ENCODE peak calls at places on chromosome 3, in six cellular contexts. One of them, this sample, is unnamed.

GRCh38 chr3:172102123-172102882 is 62.9 kb downstream of the FNDC3B start:
- DNase-seq in MCF 10A: no peak
- DNase-seq in RWPE2: no peak
- DNase-seq in Calu3: peak; percentile 35
- DNase-seq in fibroblast of the aortic adventitia: no peak
- DNase-seq in suprapubic skin: no peak
- DNase-seq in this sample: no peak

GRCh38 chr3:116929534-116930222 is 220.1 kb downstream of the TUSC7 start:
- DNase-seq in MCF 10A: no peak
- DNase-seq in RWPE2: no peak
- DNase-seq in Calu3: no peak
- DNase-seq in fibroblast of the aortic adventitia: no peak
- DNase-seq in suprapubic skin: no peak
- DNase-seq in this sample: no peak

GRCh38 chr3:62211675-62212429 is 161.5 kb downstream of the FEZF2 start:
- DNase-seq in MCF 10A: no peak
- DNase-seq in RWPE2: no peak
- DNase-seq in Calu3: no peak
- DNase-seq in fibroblast of the aortic adventitia: no peak
- DNase-seq in suprapubic skin: no peak
- DNase-seq in this sample: no peak

GRCh38 chr3:32778389-32778788 is 39.4 kb upstream of the TRIM71 start:
- DNase-seq in MCF 10A: no peak
- DNase-seq in RWPE2: no peak
- DNase-seq in Calu3: no peak
- DNase-seq in fibroblast of the aortic adventitia: no peak
- DNase-seq in suprapubic skin: no peak
- DNase-seq in this sample: no peak

GRCh38 chr3:138673641-138674040 is 65.1 kb downstream of the FAIM start:
- DNase-seq in MCF 10A: no peak
- DNase-seq in RWPE2: no peak
- DNase-seq in Calu3: no peak
- DNase-seq in fibroblast of the aortic adventitia: peak; percentile 36
- DNase-seq in suprapubic skin: no peak
- DNase-seq in this sample: no peak

GRCh38 chr3:31721709-31722108 is 189.0 kb downstream of the STT3B start:
- DNase-seq in MCF 10A: no peak
- DNase-seq in RWPE2: no peak
- DNase-seq in Calu3: no peak
- DNase-seq in fibroblast of the aortic adventitia: no peak
- DNase-seq in suprapubic skin: no peak
- DNase-seq in this sample: no peak

GRCh38 chr3:16338124-16338523 is 73.1 kb downstream of the OXNAD1 start:
- DNase-seq in MCF 10A: no peak
- DNase-seq in RWPE2: no peak
- DNase-seq in Calu3: no peak
- DNase-seq in fibroblast of the aortic adventitia: no peak
- DNase-seq in suprapubic skin: no peak
- DNase-seq in this sample: no peak

GRCh38 chr3:22939349-22939748 is 263.8 kb upstream of the UBE2E2 start:
- DNase-seq in MCF 10A: peak; percentile 16
- DNase-seq in RWPE2: no peak
- DNase-seq in Calu3: no peak
- DNase-seq in fibroblast of the aortic adventitia: peak; percentile 30
- DNase-seq in suprapubic skin: no peak
- DNase-seq in this sample: no peak

GRCh38 chr3:72977463-72977862 is 19.1 kb upstream of the PPP4R2 start:
- DNase-seq in MCF 10A: no peak
- DNase-seq in RWPE2: no peak
- DNase-seq in Calu3: no peak
- DNase-seq in fibroblast of the aortic adventitia: no peak
- DNase-seq in suprapubic skin: no peak
- DNase-seq in this sample: no peak

GRCh38 chr3:61157414-61157813 is 93.8 kb downstream of the FHIT start:
- DNase-seq in MCF 10A: no peak
- DNase-seq in RWPE2: no peak
- DNase-seq in Calu3: no peak
- DNase-seq in fibroblast of the aortic adventitia: no peak
- DNase-seq in suprapubic skin: no peak
- DNase-seq in this sample: no peak

GRCh38 chr3:133988631-133989161 is 41.0 kb downstream of the SLCO2A1 start:
- DNase-seq in MCF 10A: no peak
- DNase-seq in RWPE2: no peak
- DNase-seq in Calu3: no peak
- DNase-seq in fibroblast of the aortic adventitia: no peak
- DNase-seq in suprapubic skin: no peak
- DNase-seq in this sample: no peak

GRCh38 chr3:144128117-144128892 is 156.7 kb downstream of the DIPK2A start:
- DNase-seq in MCF 10A: peak; percentile 9
- DNase-seq in RWPE2: no peak
- DNase-seq in Calu3: no peak
- DNase-seq in fibroblast of the aortic adventitia: no peak
- DNase-seq in suprapubic skin: no peak
- DNase-seq in this sample: no peak

GRCh38 chr3:98555025-98555379 is 23.2 kb downstream of the GPR15 start:
- DNase-seq in MCF 10A: no peak
- DNase-seq in RWPE2: no peak
- DNase-seq in Calu3: no peak
- DNase-seq in fibroblast of the aortic adventitia: no peak
- DNase-seq in suprapubic skin: no peak
- DNase-seq in this sample: no peak

GRCh38 chr3:190092250-190092649 is 28.4 kb downstream of the P3H2 start:
- DNase-seq in MCF 10A: peak; percentile 57
- DNase-seq in RWPE2: no peak
- DNase-seq in Calu3: no peak
- DNase-seq in fibroblast of the aortic adventitia: peak; percentile 73
- DNase-seq in suprapubic skin: no peak
- DNase-seq in this sample: no peak

GRCh38 chr3:99678023-99678422 is 39.6 kb downstream of the COL8A1 start:
- DNase-seq in MCF 10A: peak; percentile 77
- DNase-seq in RWPE2: no peak
- DNase-seq in Calu3: no peak
- DNase-seq in fibroblast of the aortic adventitia: peak; percentile 97
- DNase-seq in suprapubic skin: no peak
- DNase-seq in this sample: no peak

GRCh38 chr3:15055019-15055557 is 10.0 kb downstream of the MRPS25 start:
- DNase-seq in MCF 10A: no peak
- DNase-seq in RWPE2: no peak
- DNase-seq in Calu3: no peak
- DNase-seq in fibroblast of the aortic adventitia: no peak
- DNase-seq in suprapubic skin: no peak
- DNase-seq in this sample: no peak

GRCh38 chr3:13140596-13140995 is 67.4 kb upstream of the IQSEC1 start:
- DNase-seq in MCF 10A: no peak
- DNase-seq in RWPE2: no peak
- DNase-seq in Calu3: no peak
- DNase-seq in fibroblast of the aortic adventitia: no peak
- DNase-seq in suprapubic skin: peak; percentile 44
- DNase-seq in this sample: no peak

GRCh38 chr3:73765878-73766564 is 141.3 kb upstream of the PDZRN3 start:
- DNase-seq in MCF 10A: no peak
- DNase-seq in RWPE2: no peak
- DNase-seq in Calu3: no peak
- DNase-seq in fibroblast of the aortic adventitia: peak; percentile 92
- DNase-seq in suprapubic skin: no peak
- DNase-seq in this sample: no peak

GRCh38 chr3:40978442-40978841 is 220.9 kb upstream of the CTNNB1 start:
- DNase-seq in MCF 10A: no peak
- DNase-seq in RWPE2: no peak
- DNase-seq in Calu3: no peak
- DNase-seq in fibroblast of the aortic adventitia: no peak
- DNase-seq in suprapubic skin: no peak
- DNase-seq in this sample: no peak

GRCh38 chr3:111737056-111737711 is 121.9 kb upstream of the PHLDB2 start:
- DNase-seq in MCF 10A: no peak
- DNase-seq in RWPE2: no peak
- DNase-seq in Calu3: no peak
- DNase-seq in fibroblast of the aortic adventitia: peak; percentile 45
- DNase-seq in suprapubic skin: no peak
- DNase-seq in this sample: no peak

GRCh38 chr3:4656059-4656458 is 162.9 kb downstream of the ITPR1 start:
- DNase-seq in MCF 10A: peak; percentile 71
- DNase-seq in RWPE2: no peak
- DNase-seq in Calu3: peak; percentile 72
- DNase-seq in fibroblast of the aortic adventitia: peak; percentile 75
- DNase-seq in suprapubic skin: no peak
- DNase-seq in this sample: peak; percentile 71

GRCh38 chr3:71423151-71423906 is 160.2 kb downstream of the FOXP1 start:
- DNase-seq in MCF 10A: peak; percentile 99
- DNase-seq in RWPE2: peak; percentile 92
- DNase-seq in Calu3: peak; percentile 7
- DNase-seq in fibroblast of the aortic adventitia: peak; percentile 45
- DNase-seq in suprapubic skin: no peak
- DNase-seq in this sample: peak; percentile 59

GRCh38 chr3:127679534-127680145 is 6.9 kb downstream of the ABTB1 start:
- DNase-seq in MCF 10A: no peak
- DNase-seq in RWPE2: no peak
- DNase-seq in Calu3: no peak
- DNase-seq in fibroblast of the aortic adventitia: no peak
- DNase-seq in suprapubic skin: peak; percentile 50
- DNase-seq in this sample: no peak

GRCh38 chr3:141421639-141422319 is 53.5 kb downstream of the ZBTB38 start:
- DNase-seq in MCF 10A: no peak
- DNase-seq in RWPE2: no peak
- DNase-seq in Calu3: no peak
- DNase-seq in fibroblast of the aortic adventitia: peak; percentile 84
- DNase-seq in suprapubic skin: no peak
- DNase-seq in this sample: no peak

GRCh38 chr3:197297020-197297419 is 1.4 kb downstream of the DLG1 start:
- DNase-seq in MCF 10A: peak; percentile 30
- DNase-seq in RWPE2: no peak
- DNase-seq in Calu3: no peak
- DNase-seq in fibroblast of the aortic adventitia: peak; percentile 14
- DNase-seq in suprapubic skin: no peak
- DNase-seq in this sample: no peak

GRCh38 chr3:187935623-187936156 is 190.4 kb upstream of the BCL6 start:
- DNase-seq in MCF 10A: no peak
- DNase-seq in RWPE2: no peak
- DNase-seq in Calu3: no peak
- DNase-seq in fibroblast of the aortic adventitia: no peak
- DNase-seq in suprapubic skin: no peak
- DNase-seq in this sample: no peak

GRCh38 chr3:65751123-65751700 is 287.5 kb downstream of the MAGI1 start:
- DNase-seq in MCF 10A: peak; percentile 58
- DNase-seq in RWPE2: no peak
- DNase-seq in Calu3: peak; percentile 61
- DNase-seq in fibroblast of the aortic adventitia: peak; percentile 42
- DNase-seq in suprapubic skin: no peak
- DNase-seq in this sample: no peak

GRCh38 chr3:113495035-113495434 is 19.9 kb downstream of the SPICE1 start:
- DNase-seq in MCF 10A: peak; percentile 39
- DNase-seq in RWPE2: no peak
- DNase-seq in Calu3: peak; percentile 36
- DNase-seq in fibroblast of the aortic adventitia: peak; percentile 61
- DNase-seq in suprapubic skin: no peak
- DNase-seq in this sample: no peak

GRCh38 chr3:99859855-99860254 is 42.2 kb downstream of the CMSS1 start:
- DNase-seq in MCF 10A: peak; percentile 58
- DNase-seq in RWPE2: no peak
- DNase-seq in Calu3: no peak
- DNase-seq in fibroblast of the aortic adventitia: peak; percentile 96
- DNase-seq in suprapubic skin: no peak
- DNase-seq in this sample: no peak

GRCh38 chr3:191085091-191085490 is 114.0 kb upstream of the OSTN start:
- DNase-seq in MCF 10A: no peak
- DNase-seq in RWPE2: no peak
- DNase-seq in Calu3: no peak
- DNase-seq in fibroblast of the aortic adventitia: peak; percentile 51
- DNase-seq in suprapubic skin: no peak
- DNase-seq in this sample: no peak

GRCh38 chr3:104279617-104280016 is 1087.1 kb upstream of the ALCAM start:
- DNase-seq in MCF 10A: peak; percentile 41
- DNase-seq in RWPE2: no peak
- DNase-seq in Calu3: no peak
- DNase-seq in fibroblast of the aortic adventitia: peak; percentile 64
- DNase-seq in suprapubic skin: no peak
- DNase-seq in this sample: no peak

GRCh38 chr3:51004235-51004634 is 329.5 kb downstream of the DOCK3 start:
- DNase-seq in MCF 10A: no peak
- DNase-seq in RWPE2: no peak
- DNase-seq in Calu3: no peak
- DNase-seq in fibroblast of the aortic adventitia: no peak
- DNase-seq in suprapubic skin: no peak
- DNase-seq in this sample: no peak

GRCh38 chr3:16871915-16872842 is 12.6 kb upstream of the PLCL2 start:
- DNase-seq in MCF 10A: peak; percentile 36
- DNase-seq in RWPE2: no peak
- DNase-seq in Calu3: no peak
- DNase-seq in fibroblast of the aortic adventitia: no peak
- DNase-seq in suprapubic skin: no peak
- DNase-seq in this sample: no peak

GRCh38 chr3:152508705-152509104 is 240.0 kb downstream of the MBNL1 start:
- DNase-seq in MCF 10A: peak; percentile 31
- DNase-seq in RWPE2: no peak
- DNase-seq in Calu3: no peak
- DNase-seq in fibroblast of the aortic adventitia: peak; percentile 14
- DNase-seq in suprapubic skin: no peak
- DNase-seq in this sample: no peak
- TF ChIP-seq CTCF in MCF 10A: peak; percentile 35
- TF ChIP-seq CTCF in RWPE2: peak; percentile 51
- TF ChIP-seq CTCF in Calu3: peak; percentile 47
- TF ChIP-seq CTCF in fibroblast of the aortic adventitia: peak; percentile 13
- TF ChIP-seq CTCF in suprapubic skin: no peak
- TF ChIP-seq CTCF in this sample: peak; percentile 59

GRCh38 chr3:194138098-194138474 is 2.1 kb downstream of the HES1 start:
- DNase-seq in MCF 10A: peak; percentile 55
- DNase-seq in RWPE2: no peak
- DNase-seq in Calu3: no peak
- DNase-seq in fibroblast of the aortic adventitia: no peak
- DNase-seq in suprapubic skin: peak; percentile 69
- DNase-seq in this sample: no peak
- TF ChIP-seq CTCF in MCF 10A: no peak
- TF ChIP-seq CTCF in RWPE2: peak; percentile 51
- TF ChIP-seq CTCF in Calu3: peak; percentile 11
- TF ChIP-seq CTCF in fibroblast of the aortic adventitia: no peak
- TF ChIP-seq CTCF in suprapubic skin: no peak
- TF ChIP-seq CTCF in this sample: no peak

DNA sequence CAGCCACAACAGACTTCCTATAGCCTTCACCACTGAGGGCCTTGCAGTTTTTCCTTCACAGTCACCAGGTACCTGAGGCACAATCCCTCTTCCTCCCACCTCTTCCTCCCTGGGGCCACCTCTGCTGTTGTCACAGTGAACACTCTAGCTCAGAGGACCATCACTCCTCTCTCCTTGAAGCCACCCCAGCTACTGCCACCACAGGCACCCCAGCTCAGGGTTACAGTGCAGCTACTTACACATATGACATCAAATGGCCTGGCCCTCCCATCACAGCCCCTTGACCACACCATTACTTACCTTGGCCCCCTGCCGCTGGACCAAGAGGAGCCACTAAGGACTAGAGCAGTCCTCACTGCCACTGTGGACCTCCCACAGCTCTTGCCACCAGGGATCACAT is 213.5 kb upstream of the CRBN start:
- DNase-seq in MCF 10A: no peak
- DNase-seq in RWPE2: no peak
- DNase-seq in Calu3: no peak
- DNase-seq in fibroblast of the aortic adventitia: no peak
- DNase-seq in suprapubic skin: no peak
- DNase-seq in this sample: no peak
- TF ChIP-seq CTCF in MCF 10A: no peak
- TF ChIP-seq CTCF in RWPE2: no peak
- TF ChIP-seq CTCF in Calu3: no peak
- TF ChIP-seq CTCF in fibroblast of the aortic adventitia: no peak
- TF ChIP-seq CTCF in suprapubic skin: no peak
- TF ChIP-seq CTCF in this sample: no peak

GRCh38 chr3:5798809-5799208 is 611.3 kb downstream of the EDEM1 start:
- DNase-seq in MCF 10A: peak; percentile 45
- DNase-seq in RWPE2: no peak
- DNase-seq in Calu3: no peak
- DNase-seq in fibroblast of the aortic adventitia: no peak
- DNase-seq in suprapubic skin: no peak
- DNase-seq in this sample: no peak
- TF ChIP-seq CTCF in MCF 10A: no peak
- TF ChIP-seq CTCF in RWPE2: no peak
- TF ChIP-seq CTCF in Calu3: no peak
- TF ChIP-seq CTCF in fibroblast of the aortic adventitia: no peak
- TF ChIP-seq CTCF in suprapubic skin: no peak
- TF ChIP-seq CTCF in this sample: no peak

This sample was measured in mesothelial cell of epicardium.